ENCODE peak calls at places on chromosomes 11 and 22, in ten cellular contexts. W is EH, E is NCI-H1417, A is iris pigment epithelial cell, X is Right ventricle myocardium inferior, P is fibroblast of pulmonary artery, I is T-helper 2 cell, G is H4, M is cardiac muscle cell, D is NCI-H2081 treated with DMSO at 0.1 percent for 48 hours. T is an unnamed sample.

GRCh38 chr22:17918840-17919239 is 105.5 kb downstream of the MICAL3 start:
- DNase-seq in W (peak), E (peak), A (no peak), X (no peak), P (no peak), I (no peak), G (peak), M (no peak), D (no peak), T (peak)

GRCh38 chr11:65119670-65119995 is 2.1 kb upstream of the ZNHIT2 start:
- DNase-seq in W (no peak), E (no peak), A (no peak), X (no peak), P (no peak), I (no peak), G (no peak), M (no peak), D (no peak), T (no peak)

GRCh38 chr11:73972620-73973449 is 9.8 kb downstream of the UCP2 start:
- DNase-seq in W (no peak), E (no peak), A (no peak), X (no peak), P (no peak), I (no peak), G (no peak), M (no peak), D (no peak), T (no peak)

GRCh38 chr22:24216541-24217209 is 28.2 kb downstream of the GGT5 start:
- DNase-seq in W (no peak), E (no peak), A (no peak), X (no peak), P (no peak), I (no peak), G (no peak), M (no peak), D (no peak), T (no peak)

GRCh38 chr11:47004595-47005033 is 68.1 kb downstream of the CSTPP1 start:
- DNase-seq in W (peak), E (no peak), A (peak), X (peak), P (peak), I (no peak), G (peak), M (peak), D (no peak), T (peak)

GRCh38 chr11:33912405-33913361 is 20.8 kb upstream of the LMO2 start:
- DNase-seq in W (peak), E (peak), A (peak), X (peak), P (peak), I (no peak), G (peak), M (no peak), D (no peak), T (peak)

GRCh38 chr11:128713595-128713994 is 19.7 kb downstream of the FLI1 start:
- DNase-seq in W (peak), E (no peak), A (peak), X (no peak), P (no peak), I (no peak), G (no peak), M (no peak), D (no peak), T (no peak)

GRCh38 chr11:126494831-126495230 is 139.3 kb downstream of the ST3GAL4 start:
- DNase-seq in W (no peak), E (no peak), A (no peak), X (peak), P (no peak), I (no peak), G (no peak), M (no peak), D (no peak), T (no peak)

GRCh38 chr11:32962016-32962415 is 53.7 kb upstream of the DEPDC7 start:
- DNase-seq in W (peak), E (no peak), A (peak), X (no peak), P (peak), I (no peak), G (no peak), M (no peak), D (no peak), T (no peak)

GRCh38 chr11:105821366-105821765 is 200.7 kb downstream of the MSANTD4 start:
- DNase-seq in W (no peak), E (no peak), A (no peak), X (no peak), P (no peak), I (no peak), G (no peak), M (no peak), D (no peak), T (no peak)

GRCh38 chr11:125084057-125084416 is 20.9 kb downstream of the SLC37A2 start:
- DNase-seq in W (no peak), E (no peak), A (no peak), X (no peak), P (no peak), I (no peak), G (no peak), M (no peak), D (no peak), T (no peak)

GRCh38 chr11:123544631-123545375 is 109.6 kb downstream of the SCN3B start:
- DNase-seq in W (no peak), E (no peak), A (no peak), X (no peak), P (no peak), I (no peak), G (no peak), M (no peak), D (no peak), T (no peak)

GRCh38 chr11:108632041-108632440 is 32.8 kb upstream of the DDX10 start:
- DNase-seq in W (no peak), E (no peak), A (no peak), X (no peak), P (no peak), I (no peak), G (no peak), M (no peak), D (no peak), T (no peak)

GRCh38 chr11:124798991-124799383 is 1.2 kb downstream of the MSANTD2 start:
- DNase-seq in W (peak), E (no peak), A (peak), X (no peak), P (peak), I (no peak), G (peak), M (peak), D (no peak), T (peak)

GRCh38 chr11:66556086-66556485 is 9.4 kb downstream of the ACTN3 start:
- DNase-seq in W (no peak), E (peak), A (no peak), X (no peak), P (no peak), I (no peak), G (no peak), M (no peak), D (no peak), T (no peak)

GRCh38 chr22:40826984-40827741 is 8.0 kb upstream of the SLC25A17 start:
- DNase-seq in W (no peak), E (no peak), A (no peak), X (no peak), P (no peak), I (no peak), G (no peak), M (no peak), D (no peak), T (no peak)

GRCh38 chr22:37404126-37404525 is 23.2 kb downstream of the ELFN2 start:
- DNase-seq in W (no peak), E (no peak), A (no peak), X (no peak), P (no peak), I (no peak), G (no peak), M (no peak), D (no peak), T (no peak)

GRCh38 chr11:117837791-117838190 is 13.2 kb upstream of the FXYD2 start:
- DNase-seq in W (no peak), E (no peak), A (no peak), X (peak), P (no peak), I (no peak), G (no peak), M (no peak), D (no peak), T (no peak)

GRCh38 chr11:46649180-46649738 is 31.9 kb downstream of the ATG13 start:
- DNase-seq in W (peak), E (no peak), A (peak), X (no peak), P (peak), I (no peak), G (peak), M (no peak), D (no peak), T (peak)

GRCh38 chr11:20397281-20397680 is 9.8 kb downstream of the PRMT3 start:
- DNase-seq in W (peak), E (peak), A (peak), X (no peak), P (peak), I (no peak), G (peak), M (peak), D (peak), T (no peak)

GRCh38 chr11:1487851-1488574 is 1.4 kb upstream of the MOB2 start:
- DNase-seq in W (no peak), E (no peak), A (no peak), X (peak), P (no peak), I (no peak), G (no peak), M (no peak), D (no peak), T (no peak)

GRCh38 chr11:67031791-67032561 is 9.0 kb downstream of the SYT12 start:
- DNase-seq in W (peak), E (no peak), A (peak), X (no peak), P (peak), I (no peak), G (peak), M (no peak), D (no peak), T (peak)

GRCh38 chr22:31944700-31945477 is 554 bp downstream of the YWHAH start:
- DNase-seq in W (peak), E (no peak), A (no peak), X (peak), P (no peak), I (peak), G (no peak), M (peak), D (no peak), T (no peak)

GRCh38 chr11:22192642-22193347 is at the start of gene ANO5:
- DNase-seq in W (no peak), E (peak), A (no peak), X (peak), P (peak), I (no peak), G (peak), M (peak), D (no peak), T (no peak)

GRCh38 chr11:129733384-129733783 is 82.3 kb upstream of the TMEM45B start:
- DNase-seq in W (no peak), E (no peak), A (no peak), X (no peak), P (no peak), I (no peak), G (no peak), M (no peak), D (no peak), T (no peak)

GRCh38 chr11:132520199-132520598 is 1012.1 kb downstream of the OPCML start:
- DNase-seq in W (peak), E (no peak), A (no peak), X (no peak), P (no peak), I (no peak), G (no peak), M (no peak), D (no peak), T (no peak)

GRCh38 chr11:12791245-12791644 is 117.0 kb downstream of the TEAD1 start:
- DNase-seq in W (no peak), E (no peak), A (no peak), X (no peak), P (no peak), I (no peak), G (no peak), M (no peak), D (no peak), T (no peak)

GRCh38 chr11:69636512-69636866 is 4.5 kb upstream of the CCND1 start:
- DNase-seq in W (peak), E (no peak), A (peak), X (peak), P (peak), I (no peak), G (no peak), M (peak), D (no peak), T (peak)

GRCh38 chr11:79018371-79018849 is 422.4 kb downstream of the TENM4 start:
- DNase-seq in W (peak), E (no peak), A (peak), X (no peak), P (peak), I (no peak), G (peak), M (no peak), D (no peak), T (peak)

GRCh38 chr11:117839234-117839882 is 14.8 kb upstream of the FXYD2 start:
- DNase-seq in W (no peak), E (no peak), A (no peak), X (no peak), P (no peak), I (no peak), G (no peak), M (no peak), D (no peak), T (no peak)

GRCh38 chr22:45179276-45180049 is 15.7 kb downstream of the NUP50 start:
- DNase-seq in W (no peak), E (no peak), A (no peak), X (no peak), P (no peak), I (peak), G (no peak), M (no peak), D (no peak), T (no peak)

T was measured in foreskin keratinocyte.